ENCODE peak calls at places on chromosomes 11 and 22, in four cellular contexts. I is ovary; Y is CD8-positive, alpha-beta memory T cell; K is IMR-90. E is an unnamed sample.

GRCh38 chr11:6418199-6418957 is 516 bp downstream of the APBB1 start:
- DNase-seq in Y (no peak), K (no peak), I (no peak), E (peak)

GRCh38 chr22:27317156-27317555 is 484.4 kb downstream of the MN1 start:
- DNase-seq in Y (no peak), I (no peak), K (no peak), E (no peak)

GRCh38 chr11:35290876-35291275 is 128.5 kb downstream of the SLC1A2 start:
- DNase-seq in I (no peak), Y (no peak), K (no peak), E (no peak)

GRCh38 chr11:10303558-10304363 is 1.1 kb upstream of the ADM start:
- DNase-seq in Y (no peak), I (peak), K (peak), E (no peak)

GRCh38 chr22:30238661-30239420 is 7.7 kb downstream of the LIF start:
- DNase-seq in I (peak), Y (no peak), K (peak), E (peak)

GRCh38 chr11:111331711-111332479 is 33.5 kb downstream of the POU2AF3 start:
- DNase-seq in Y (no peak), K (peak), I (no peak), E (no peak)

GRCh38 chr11:115927823-115928329 is 423.7 kb upstream of the CADM1 start:
- DNase-seq in Y (no peak), I (no peak), K (no peak), E (no peak)

GRCh38 chr11:69909561-69910518 is 90.6 kb upstream of the FGF3 start:
- DNase-seq in Y (no peak), K (no peak), I (no peak), E (no peak)

GRCh38 chr22:39117585-39118191 is 20.6 kb downstream of the APOBEC3H start:
- DNase-seq in K (peak), Y (peak), I (no peak), E (peak)

GRCh38 chr11:2789331-2789730 is 89.5 kb upstream of the KCNQ1OT1 start:
- DNase-seq in K (no peak), Y (no peak), I (no peak), E (no peak)

GRCh38 chr22:32482708-32483107 is 8.1 kb downstream of the FBXO7 start:
- DNase-seq in K (peak), I (no peak), Y (no peak), E (no peak)

GRCh38 chr11:92717240-92717639 is 252.2 kb upstream of the MTNR1B start:
- DNase-seq in K (no peak), Y (no peak), I (no peak), E (no peak)

GRCh38 chr22:17769716-17770082 is 4.6 kb downstream of the BID start:
- DNase-seq in I (no peak), K (no peak), Y (no peak), E (no peak)

GRCh38 chr22:19098157-19098556 is 24.1 kb downstream of the DGCR2 start:
- DNase-seq in Y (no peak), I (no peak), K (peak), E (no peak)

DNA sequence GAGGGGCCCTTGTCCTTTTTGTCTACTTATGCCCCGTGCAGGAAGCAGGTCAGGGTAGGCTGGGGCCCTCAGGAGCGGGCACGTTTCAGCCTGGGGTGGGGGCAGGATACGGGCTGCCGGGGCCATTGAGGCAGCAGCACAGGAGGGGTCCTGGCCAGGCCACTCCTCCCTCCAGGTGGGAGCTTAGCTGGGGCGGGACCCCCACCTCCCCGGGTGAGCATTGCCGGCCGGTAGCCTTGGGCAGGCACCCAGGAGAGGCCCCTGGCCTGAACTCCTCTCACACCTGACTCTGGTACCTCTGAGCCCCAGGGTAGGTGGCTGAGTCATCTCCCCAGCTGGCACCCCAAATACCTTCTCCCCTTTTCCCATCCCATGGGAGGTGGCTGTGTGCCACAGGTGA is 5.0 kb upstream of the MUC6 start:
- DNase-seq in I (no peak), Y (no peak), K (no peak), E (no peak)
- H3K4me3 ChIP-seq in I (no peak), Y (no peak), K (no peak), E (no peak)

DNA sequence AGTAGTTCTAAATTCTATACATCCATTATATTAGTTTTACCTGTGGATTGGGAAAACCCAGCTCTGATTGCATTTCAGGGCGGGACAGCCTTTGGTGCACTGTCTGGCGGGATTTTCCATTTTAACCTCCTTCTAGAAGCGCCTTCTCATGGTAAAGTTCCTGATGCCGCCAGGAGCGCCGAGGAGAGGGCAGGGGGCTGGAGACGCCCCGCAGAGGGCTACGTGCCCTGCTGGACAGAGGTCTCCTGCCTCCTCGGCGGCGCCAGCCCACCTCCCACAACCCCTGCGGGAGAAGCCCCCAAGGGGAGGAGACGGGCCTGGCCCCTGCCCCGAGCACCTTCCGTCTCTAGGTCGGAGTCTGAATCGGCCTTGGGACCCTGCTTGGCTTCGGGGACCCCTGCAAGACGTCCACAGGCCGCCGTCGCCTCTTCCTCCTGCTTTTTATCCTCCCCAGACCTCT is 1.2 kb upstream of the P2RX6 start:
- DNase-seq in Y (no peak), I (no peak), K (no peak), E (no peak)
- H3K4me3 ChIP-seq in Y (peak), I (peak), K (peak), E (peak)

DNA sequence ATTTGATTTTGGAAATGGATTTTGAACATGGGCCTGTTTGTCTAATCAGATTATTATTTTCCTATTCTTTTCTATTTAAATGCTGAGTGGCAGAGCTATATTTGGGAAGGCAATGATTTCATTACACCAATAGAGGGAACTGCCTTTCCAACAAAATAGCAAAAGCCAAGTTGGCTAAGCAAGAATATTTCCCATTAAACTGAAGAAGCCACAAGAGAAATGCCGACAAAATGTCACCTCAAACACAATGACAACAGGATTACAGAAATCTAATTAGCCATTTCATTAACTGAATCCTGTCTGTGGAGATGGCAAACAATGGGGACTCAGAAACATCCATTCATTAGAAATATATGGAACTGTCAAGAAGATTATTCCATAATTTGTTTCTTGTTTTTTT is 1593.1 kb upstream of the RAG2 start:
- DNase-seq in K (no peak), Y (no peak), I (no peak), E (no peak)
- H3K4me3 ChIP-seq in K (no peak), Y (no peak), I (no peak), E (no peak)

DNA sequence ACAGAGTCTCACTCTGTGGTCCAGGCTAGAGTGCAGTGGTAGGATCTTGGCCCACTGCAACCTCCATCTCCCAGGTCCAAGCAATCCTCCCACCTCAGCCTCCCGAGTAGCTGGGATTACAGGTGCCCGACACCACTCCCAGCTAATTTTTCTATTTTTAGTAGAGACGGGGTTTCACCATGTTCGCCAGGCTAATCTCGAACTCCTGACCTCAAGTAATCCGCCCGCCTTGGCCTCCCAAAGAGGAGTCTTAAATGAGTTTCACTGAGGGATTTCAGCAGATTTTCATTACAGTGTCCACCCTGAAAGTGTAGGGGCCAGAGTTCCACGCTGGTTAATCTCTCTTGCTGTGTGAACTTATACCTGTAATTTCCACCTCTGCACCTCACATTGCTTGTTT is 412 bp upstream of the RPS3 start:
- DNase-seq in Y (no peak), I (no peak), K (no peak), E (no peak)
- H3K4me3 ChIP-seq in Y (no peak), I (no peak), K (no peak), E (peak)

GRCh38 chr11:47852053-47852452 is 3.9 kb upstream of the NUP160 start:
- DNase-seq in Y (no peak), I (no peak), K (no peak), E (no peak)

GRCh38 chr11:47854667-47855066 is 6.5 kb upstream of the NUP160 start:
- DNase-seq in K (no peak), I (no peak), Y (no peak), E (no peak)

GRCh38 chr11:47857485-47858168 is 9.5 kb upstream of the NUP160 start:
- DNase-seq in Y (no peak), I (no peak), K (no peak), E (no peak)

GRCh38 chr11:47858169-47858543 is 10.0 kb upstream of the NUP160 start:
- DNase-seq in K (peak), I (no peak), Y (no peak), E (peak)

GRCh38 chr11:47856186-47856585 is 8.0 kb upstream of the NUP160 start:
- DNase-seq in Y (no peak), K (peak), I (no peak), E (no peak)
- H3K4me3 ChIP-seq in Y (no peak), K (no peak), I (no peak), E (no peak)

GRCh38 chr22:50272103-50272782 is 2.1 kb upstream of the MAPK11 start:
- DNase-seq in Y (no peak), I (no peak), K (peak), E (no peak)

GRCh38 chr22:50269573-50270301 is 443 bp downstream of the MAPK11 start:
- DNase-seq in I (no peak), Y (peak), K (peak), E (peak)

GRCh38 chr22:50271011-50271394 is 823 bp upstream of the MAPK11 start:
- DNase-seq in Y (no peak), K (no peak), I (no peak), E (no peak)

GRCh38 chr22:50270302-50271010 is at the start of gene MAPK11:
- DNase-seq in I (peak), K (peak), Y (peak), E (peak)

GRCh38 chr22:50271519-50271970 is 1.4 kb upstream of the MAPK11 start:
- DNase-seq in Y (peak), K (peak), I (peak), E (peak)
- H3K4me3 ChIP-seq in Y (peak), K (no peak), I (peak), E (peak)

GRCh38 chr11:78562398-78562797 is 12.3 kb downstream of the NARS2 start:
- DNase-seq in Y (no peak), I (no peak), K (peak), E (no peak)

GRCh38 chr11:78560826-78561484 is 13.7 kb downstream of the NARS2 start:
- DNase-seq in Y (no peak), K (no peak), I (no peak), E (no peak)

GRCh38 chr11:78564889-78565467 is 9.7 kb downstream of the NARS2 start:
- DNase-seq in Y (no peak), K (no peak), I (no peak), E (no peak)

GRCh38 chr11:78567209-78567608 is 7.5 kb downstream of the NARS2 start:
- DNase-seq in K (peak), Y (no peak), I (no peak), E (no peak)

DNA sequence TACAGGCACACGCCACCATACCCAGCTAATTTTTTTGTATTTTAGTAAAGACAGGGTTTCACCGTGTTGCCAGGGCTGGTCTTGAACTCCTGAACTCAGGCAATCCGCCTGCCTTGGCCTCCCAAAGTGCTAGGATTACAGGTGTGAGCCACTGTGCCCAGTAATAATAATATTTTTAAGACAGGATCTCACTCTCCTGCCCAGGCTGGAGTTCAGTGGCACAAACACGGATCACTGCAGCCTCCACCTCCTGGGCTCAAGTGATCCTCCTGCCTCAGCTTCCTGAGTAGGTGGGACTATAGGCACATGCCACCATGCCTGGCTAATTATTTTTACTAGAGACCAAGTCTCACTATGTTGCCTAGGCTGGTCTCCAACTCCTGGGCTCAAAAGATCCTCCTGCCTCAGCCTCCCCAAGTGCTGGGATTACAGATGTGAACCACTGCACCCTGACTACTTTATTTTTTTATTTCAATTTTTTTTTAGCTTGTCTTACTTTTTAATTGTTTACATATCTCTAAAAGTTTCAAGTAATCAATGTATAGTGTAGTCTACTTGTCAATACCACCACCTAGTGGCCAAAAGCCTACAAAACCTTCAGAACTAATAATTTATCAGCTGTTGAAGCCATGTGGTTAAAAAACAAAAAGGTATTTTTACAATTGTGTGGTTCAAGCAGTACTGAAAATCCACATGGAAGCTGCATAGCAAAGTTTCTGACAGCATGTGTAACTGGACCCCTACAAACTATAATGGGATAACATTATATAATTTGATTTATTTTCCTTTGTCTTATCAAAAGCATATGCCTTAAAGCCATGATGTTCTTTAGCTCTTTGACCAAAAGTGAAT is 10.4 kb downstream of the NARS2 start:
- DNase-seq in K (peak), Y (peak), I (peak), E (peak)
- H3K4me3 ChIP-seq in K (no peak), Y (no peak), I (no peak), E (no peak)

E was measured in testis.